ENCODE peak calls at places on chromosomes 6 and 20, in five cellular contexts. I, H, X, V and C are unnamed samples.

GRCh38 chr6:130107710-130108109 is 89.3 kb downstream of the L3MBTL3 start:
- DNase-seq in H (no peak), I (no peak), X (no peak), V (no peak), C (no peak)

GRCh38 chr20:32534661-32535240 is 50.4 kb downstream of the NOL4L start:
- DNase-seq in I (peak; percentile 87), H (no peak), V (no peak), X (no peak), C (peak; percentile 48)

GRCh38 chr6:45420909-45421699 is 43.4 kb upstream of the SUPT3H start:
- DNase-seq in H (no peak), I (no peak), X (no peak), V (no peak), C (no peak)

GRCh38 chr6:150380256-150380655 is 11.4 kb downstream of the IYD start:
- DNase-seq in X (no peak), V (no peak), I (no peak), H (no peak), C (no peak)

GRCh38 chr20:15199698-15200097 is 862.3 kb upstream of the FLRT3 start:
- DNase-seq in I (no peak), V (no peak), H (no peak), X (no peak), C (no peak)

GRCh38 chr6:125512621-125513020 is 210.9 kb upstream of the HDDC2 start:
- DNase-seq in H (no peak), I (no peak), X (no peak), V (no peak), C (no peak)

GRCh38 chr6:153938876-153939275 is 100.2 kb upstream of the OPRM1 start:
- DNase-seq in I (no peak), V (no peak), H (no peak), X (no peak), C (no peak)

GRCh38 chr6:93295631-93296030 is 123.7 kb downstream of the EPHA7 start:
- DNase-seq in H (no peak), I (no peak), V (no peak), X (no peak), C (no peak)

GRCh38 chr6:33443619-33444504 is 10.5 kb upstream of the ZBTB9 start:
- DNase-seq in I (no peak), X (no peak), V (no peak), H (no peak), C (no peak)

GRCh38 chr6:88360203-88360797 is 194.2 kb upstream of the CNR1 start:
- DNase-seq in V (no peak), X (no peak), H (no peak), I (no peak), C (no peak)

GRCh38 chr6:76555090-76555489 is 482.6 kb upstream of the IMPG1 start:
- DNase-seq in X (no peak), V (no peak), H (no peak), I (no peak), C (no peak)

GRCh38 chr20:20457392-20458126 is 89.7 kb downstream of the INSM1 start:
- DNase-seq in X (no peak), V (no peak), H (no peak), I (no peak), C (no peak)

GRCh38 chr6:159852877-159853276 is 37.9 kb upstream of the MAS1 start:
- DNase-seq in V (no peak), I (peak; percentile 39), H (no peak), X (no peak), C (no peak)

GRCh38 chr20:21229163-21229562 is 74.0 kb upstream of the XRN2 start:
- DNase-seq in H (no peak), V (no peak), I (no peak), X (no peak), C (no peak)

GRCh38 chr6:20377623-20378265 is 23.9 kb upstream of the E2F3 start:
- DNase-seq in V (no peak), H (no peak), X (no peak), I (no peak), C (no peak)

GRCh38 chr20:63070771-63071540 is 64.2 kb upstream of the BHLHE23 start:
- DNase-seq in V (no peak), H (no peak), I (no peak), X (peak; percentile 28), C (no peak)
- H3K27me3 ChIP-seq in V (peaks cover 6% of the 10 kb centered on the region), H (peaks cover 27% of the 10 kb centered on the region), I (no peaks in the 10 kb centered on the region), X (peaks cover 24% of the 10 kb centered on the region), C (peaks cover 15% of the 10 kb centered on the region)

GRCh38 chr6:108710560-108710959 is 137.7 kb upstream of the ARMC2 start:
- DNase-seq in I (no peak), H (no peak), V (no peak), X (no peak), C (no peak)
- H3K27me3 ChIP-seq in I (no peaks in the 10 kb centered on the region), H (no peaks in the 10 kb centered on the region), V (no peaks in the 10 kb centered on the region), X (no peaks in the 10 kb centered on the region), C (no peaks in the 10 kb centered on the region)

DNA sequence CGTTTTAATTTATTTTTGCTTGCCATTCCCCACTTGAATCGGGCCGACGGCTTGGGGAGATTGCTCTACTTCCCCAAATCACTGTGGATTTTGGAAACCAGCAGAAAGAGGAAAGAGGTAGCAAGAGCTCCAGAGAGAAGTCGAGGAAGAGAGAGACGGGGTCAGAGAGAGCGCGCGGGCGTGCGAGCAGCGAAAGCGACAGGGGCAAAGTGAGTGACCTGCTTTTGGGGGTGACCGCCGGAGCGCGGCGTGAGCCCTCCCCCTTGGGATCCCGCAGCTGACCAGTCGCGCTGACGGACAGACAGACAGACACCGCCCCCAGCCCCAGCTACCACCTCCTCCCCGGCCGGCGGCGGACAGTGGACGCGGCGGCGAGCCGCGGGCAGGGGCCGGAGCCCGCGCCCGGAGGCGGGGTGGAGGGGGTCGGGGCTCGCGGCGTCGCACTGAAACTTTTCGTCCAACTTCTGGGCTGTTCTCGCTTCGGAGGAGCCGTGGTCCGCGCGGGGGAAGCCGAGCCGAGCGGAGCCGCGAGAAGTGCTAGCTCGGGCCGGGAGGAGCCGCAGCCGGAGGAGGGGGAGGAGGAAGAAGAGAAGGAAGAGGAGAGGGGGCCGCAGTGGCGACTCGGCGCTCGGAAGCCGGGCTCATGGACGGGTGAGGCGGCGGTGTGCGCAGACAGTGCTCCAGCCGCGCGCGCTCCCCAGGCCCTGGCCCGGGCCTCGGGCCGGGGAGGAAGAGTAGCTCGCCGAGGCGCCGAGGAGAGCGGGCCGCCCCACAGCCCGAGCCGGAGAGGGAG is 602 bp downstream of the VEGFA start:
- DNase-seq in H (peak; percentile 55), I (peak; percentile 67), V (peak; percentile 75), X (peak; percentile 93), C (peak; percentile 22)
- H3K27me3 ChIP-seq in H (no peaks in the 10 kb centered on the region), I (peaks cover 51% of the 10 kb centered on the region), V (no peaks in the 10 kb centered on the region), X (no peaks in the 10 kb centered on the region), C (no peaks in the 10 kb centered on the region)

GRCh38 chr20:63090682-63091571 is 84.2 kb upstream of the BHLHE23 start:
- DNase-seq in I (no peak), V (no peak), H (no peak), X (peak; percentile 39), C (no peak)
- H3K27me3 ChIP-seq in I (no peaks in the 10 kb centered on the region), V (peaks cover 5% of the 10 kb centered on the region), H (peaks cover 10% of the 10 kb centered on the region), X (peaks cover 13% of the 10 kb centered on the region), C (no peaks in the 10 kb centered on the region)

GRCh38 chr20:57482796-57483195 is 42.1 kb downstream of the CTCFL start:
- DNase-seq in V (no peak), X (no peak), I (no peak), H (no peak), C (no peak)

GRCh38 chr20:57479196-57479595 is 45.7 kb downstream of the CTCFL start:
- DNase-seq in V (no peak), H (no peak), I (no peak), X (no peak), C (no peak)

GRCh38 chr20:57481281-57481711 is 43.6 kb downstream of the CTCFL start:
- DNase-seq in X (no peak), V (no peak), H (no peak), I (no peak), C (no peak)

GRCh38 chr20:57482148-57482547 is 42.8 kb downstream of the CTCFL start:
- DNase-seq in I (no peak), X (no peak), V (no peak), H (no peak), C (no peak)

DNA sequence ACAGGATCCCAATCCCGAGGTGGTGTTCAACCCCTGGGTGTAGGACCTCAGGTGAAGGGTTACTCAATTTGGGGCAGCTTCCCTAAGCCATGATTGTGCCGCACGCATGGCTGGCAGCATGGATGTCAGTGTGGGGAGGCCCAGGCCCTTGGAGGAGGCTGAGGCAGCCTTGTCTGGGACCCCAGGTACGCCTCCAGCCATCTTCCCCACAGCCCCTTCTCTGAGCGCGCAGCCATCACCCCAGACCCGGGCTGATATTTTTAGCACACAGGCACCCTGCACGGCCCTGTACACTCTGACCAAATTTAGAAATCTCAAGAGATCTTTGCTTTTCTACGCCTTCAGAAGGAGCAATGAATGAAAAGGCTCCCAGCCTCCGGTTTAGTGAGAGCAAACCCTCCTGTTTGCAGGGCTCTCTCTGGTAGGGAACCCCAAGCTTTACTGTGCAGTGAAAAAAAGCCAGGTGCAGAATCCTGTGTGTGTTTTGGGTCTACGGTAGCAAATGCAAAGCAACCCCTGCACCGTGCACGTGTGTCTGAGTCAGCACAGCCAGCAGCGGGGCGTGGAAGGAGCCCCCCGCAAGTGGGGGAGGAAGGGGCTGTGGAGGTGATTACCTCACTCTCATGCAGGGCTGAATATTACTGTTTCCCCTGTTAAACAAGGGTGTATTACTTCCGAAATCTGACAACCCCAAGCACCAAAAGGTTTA is 44.3 kb downstream of the CTCFL start:
- DNase-seq in I (no peak), X (no peak), V (no peak), H (no peak), C (peak; percentile 66)
- H3K27me3 ChIP-seq in I (peaks cover 47% of the 10 kb centered on the region), X (no peaks in the 10 kb centered on the region), V (no peaks in the 10 kb centered on the region), H (no peaks in the 10 kb centered on the region), C (no peaks in the 10 kb centered on the region)

GRCh38 chr6:42368156-42368555 is 83.6 kb downstream of the TRERF1 start:
- DNase-seq in I (no peak), V (no peak), H (no peak), X (no peak), C (peak; percentile 75)
- H3K27me3 ChIP-seq in I (no peaks in the 10 kb centered on the region), V (no peaks in the 10 kb centered on the region), H (no peaks in the 10 kb centered on the region), X (no peaks in the 10 kb centered on the region), C (no peaks in the 10 kb centered on the region)

GRCh38 chr20:62225026-62225425 is 4.9 kb upstream of the HRH3 start:
- DNase-seq in I (no peak), H (no peak), V (no peak), X (no peak), C (no peak)
- H3K27me3 ChIP-seq in I (peaks cover 9% of the 10 kb centered on the region), H (peaks cover 22% of the 10 kb centered on the region), V (peaks cover 9% of the 10 kb centered on the region), X (peaks cover 13% of the 10 kb centered on the region), C (no peaks in the 10 kb centered on the region)

DNA sequence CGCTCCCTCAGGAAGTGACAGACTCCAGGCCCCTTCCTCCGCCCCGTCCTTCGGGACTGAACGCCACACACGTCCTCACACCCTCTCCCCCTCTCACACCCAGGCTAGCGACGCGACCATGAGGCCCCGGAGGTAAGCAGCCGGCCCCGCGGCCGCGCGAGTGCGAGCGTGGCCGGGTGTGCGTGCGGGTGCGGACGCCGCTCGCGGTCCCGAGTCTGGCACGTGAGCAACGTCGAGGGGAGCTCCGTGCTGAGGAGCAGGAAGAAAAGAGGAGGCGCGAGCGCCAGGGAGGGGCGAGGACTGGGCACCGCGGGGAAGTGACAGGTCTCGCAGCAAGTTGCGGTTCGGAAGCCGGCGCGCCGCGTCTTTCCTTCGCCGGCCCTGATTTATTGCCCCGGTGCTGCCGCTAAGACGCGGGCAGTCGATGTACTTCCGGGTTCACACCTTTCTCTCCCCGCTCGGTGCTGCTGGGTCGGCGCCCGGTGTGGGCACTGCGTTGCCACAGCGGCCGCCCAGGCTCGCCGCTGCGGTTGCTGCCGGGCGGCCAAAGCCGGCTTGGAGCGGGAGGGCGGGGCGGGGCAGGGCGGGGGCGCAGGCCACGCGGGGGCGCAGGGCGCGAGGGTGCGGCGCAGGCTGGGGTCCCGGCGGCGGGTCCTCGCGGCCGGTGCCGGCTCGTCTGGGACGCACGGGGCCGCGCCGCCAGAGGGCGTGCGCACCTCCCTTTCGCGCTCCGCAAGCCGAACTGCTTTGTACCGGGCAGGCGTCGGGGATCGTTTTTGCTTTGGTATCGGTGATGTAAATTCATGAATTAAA is 15.8 kb upstream of the LIN28B start:
- DNase-seq in X (peak; percentile 63), I (no peak), H (no peak), V (no peak), C (no peak)
- H3K27me3 ChIP-seq in X (peaks cover 17% of the 10 kb centered on the region), I (no peaks in the 10 kb centered on the region), H (peaks cover 4% of the 10 kb centered on the region), V (peaks cover 11% of the 10 kb centered on the region), C (peaks cover 25% of the 10 kb centered on the region)